ENCODE peak calls at places on chromosomes 7 and 10, in four cellular contexts. Q is Right ventricle myocardium superior, S is mammary epithelial cell, F is MCF 10A. B is an unnamed sample.

GRCh38 chr7:157831143-157831900 is 494.5 kb downstream of the DNAJB6 start:
- DNase-seq in Q (no peak), S (no peak), F (no peak), B (peak; percentile 28)

GRCh38 chr10:60238408-60239100 is 151.1 kb downstream of the ANK3 start:
- DNase-seq in Q (no peak), S (peak; percentile 24), F (peak; percentile 52), B (no peak)

GRCh38 chr7:8365499-8366110 is 67.8 kb upstream of the NXPH1 start:
- DNase-seq in Q (no peak), S (peak; percentile 32), F (peak; percentile 57), B (no peak)

GRCh38 chr7:53835301-53835700 is 706.9 kb upstream of the VSTM2A start:
- DNase-seq in Q (no peak), S (no peak), F (no peak), B (no peak)

GRCh38 chr7:5232874-5233273 is 42.8 kb downstream of the WIPI2 start:
- DNase-seq in Q (peak; percentile 37), S (no peak), F (no peak), B (peak; percentile 27)

GRCh38 chr7:138542183-138542582 is 82.1 kb downstream of the TRIM24 start:
- DNase-seq in Q (no peak), S (no peak), F (no peak), B (no peak)

GRCh38 chr7:30029696-30030095 is 1.5 kb downstream of the PLEKHA8 start:
- DNase-seq in Q (no peak), S (peak; percentile 16), F (peak; percentile 30), B (no peak)

GRCh38 chr7:98418636-98419315 is 17.9 kb upstream of the BAIAP2L1 start:
- DNase-seq in Q (no peak), S (peak; percentile 98), F (peak; percentile 99), B (peak; percentile 86)

GRCh38 chr7:129777993-129778769 is 166.7 kb downstream of the NRF1 start:
- DNase-seq in Q (no peak), S (no peak), F (no peak), B (no peak)

GRCh38 chr7:22779697-22780096 is 43.0 kb downstream of the TOMM7 start:
- DNase-seq in Q (no peak), S (no peak), F (no peak), B (no peak)

GRCh38 chr7:54596747-54597146 is 54.6 kb downstream of the VSTM2A start:
- DNase-seq in Q (no peak), S (no peak), F (no peak), B (no peak)

GRCh38 chr7:1564603-1565022 is 5.2 kb downstream of the PSMG3 start:
- DNase-seq in Q (no peak), S (no peak), F (peak; percentile 64), B (peak; percentile 39)

GRCh38 chr10:35912615-35913170 is 270.6 kb upstream of the FZD8 start:
- DNase-seq in Q (no peak), S (peak; percentile 86), F (peak; percentile 64), B (no peak)

GRCh38 chr7:13878154-13878553 is 111.3 kb downstream of the ETV1 start:
- DNase-seq in Q (no peak), S (no peak), F (no peak), B (no peak)

GRCh38 chr10:62992145-62992721 is 140.9 kb upstream of the NRBF2 start:
- DNase-seq in Q (no peak), S (peak; percentile 92), F (peak; percentile 70), B (no peak)

GRCh38 chr10:110460111-110460809 is 37.4 kb upstream of the DUSP5 start:
- DNase-seq in Q (peak; percentile 56), S (no peak), F (peak; percentile 77), B (peak; percentile 89)

GRCh38 chr7:137642031-137642430 is 204.7 kb downstream of the DGKI start:
- DNase-seq in Q (no peak), S (no peak), F (no peak), B (no peak)

GRCh38 chr7:155299539-155300202 is 2.0 kb downstream of the INSIG1 start:
- DNase-seq in Q (no peak), S (peak; percentile 42), F (no peak), B (no peak)